ENCODE peak calls at places on chromosomes 11 and 22, in four cellular contexts. One of them, this sample, is unnamed.

GRCh38 chr11:70669871-70670683 is 271.7 kb downstream of the CTTN start:
- DNase-seq in adrenal gland: no peak
- DNase-seq in endothelial cell of umbilical vein: no peak
- DNase-seq in psoas muscle: no peak
- DNase-seq in this sample: no peak

GRCh38 chr11:61974766-61975631 is 7.6 kb upstream of the FTH1 start:
- DNase-seq in psoas muscle: no peak
- DNase-seq in endothelial cell of umbilical vein: peak; percentile 72
- DNase-seq in adrenal gland: no peak
- DNase-seq in this sample: no peak

GRCh38 chr11:28049338-28050216 is 58.4 kb downstream of the KIF18A start:
- DNase-seq in psoas muscle: no peak
- DNase-seq in adrenal gland: no peak
- DNase-seq in endothelial cell of umbilical vein: peak; percentile 74
- DNase-seq in this sample: no peak

GRCh38 chr22:25202290-25202921 is 2.7 kb downstream of the CRYBB3 start:
- DNase-seq in adrenal gland: peak; percentile 49
- DNase-seq in endothelial cell of umbilical vein: peak; percentile 69
- DNase-seq in psoas muscle: peak; percentile 48
- DNase-seq in this sample: peak; percentile 56

GRCh38 chr22:46976598-46976997 is 214.1 kb downstream of the TBC1D22A start:
- DNase-seq in psoas muscle: no peak
- DNase-seq in endothelial cell of umbilical vein: no peak
- DNase-seq in adrenal gland: no peak
- DNase-seq in this sample: no peak

GRCh38 chr11:118264568-118265470 is 722 bp upstream of the MPZL2 start:
- DNase-seq in endothelial cell of umbilical vein: peak; percentile 44
- DNase-seq in adrenal gland: no peak
- DNase-seq in psoas muscle: no peak
- DNase-seq in this sample: no peak

GRCh38 chr22:36425977-36426523 is 38.3 kb upstream of the MYH9 start:
- DNase-seq in psoas muscle: peak; percentile 43
- DNase-seq in adrenal gland: peak; percentile 60
- DNase-seq in endothelial cell of umbilical vein: no peak
- DNase-seq in this sample: no peak

GRCh38 chr11:124481365-124482323 is 36.1 kb upstream of the OR8B8 start:
- DNase-seq in endothelial cell of umbilical vein: peak; percentile 27
- DNase-seq in psoas muscle: no peak
- DNase-seq in adrenal gland: peak; percentile 23
- DNase-seq in this sample: peak; percentile 8

GRCh38 chr11:8800498-8801110 is 110.4 kb upstream of the AKIP1 start:
- DNase-seq in endothelial cell of umbilical vein: no peak
- DNase-seq in adrenal gland: peak; percentile 42
- DNase-seq in psoas muscle: no peak
- DNase-seq in this sample: no peak

GRCh38 chr11:26420331-26420730 is 88.4 kb downstream of the ANO3 start:
- DNase-seq in adrenal gland: no peak
- DNase-seq in psoas muscle: no peak
- DNase-seq in endothelial cell of umbilical vein: no peak
- DNase-seq in this sample: no peak

GRCh38 chr11:28257761-28258160 is 149.6 kb downstream of the METTL15 start:
- DNase-seq in psoas muscle: no peak
- DNase-seq in endothelial cell of umbilical vein: no peak
- DNase-seq in adrenal gland: no peak
- DNase-seq in this sample: no peak

GRCh38 chr11:65663634-65664200 is 1.0 kb upstream of the RELA start:
- DNase-seq in endothelial cell of umbilical vein: peak; percentile 63
- DNase-seq in psoas muscle: peak; percentile 67
- DNase-seq in adrenal gland: peak; percentile 58
- DNase-seq in this sample: peak; percentile 31

GRCh38 chr22:35102663-35103062 is 36.7 kb downstream of the ISX start:
- DNase-seq in endothelial cell of umbilical vein: no peak
- DNase-seq in adrenal gland: no peak
- DNase-seq in psoas muscle: no peak
- DNase-seq in this sample: peak; percentile 12

GRCh38 chr22:32380991-32381390 is 23.3 kb downstream of the RFPL3 start:
- DNase-seq in psoas muscle: no peak
- DNase-seq in adrenal gland: no peak
- DNase-seq in endothelial cell of umbilical vein: peak; percentile 6
- DNase-seq in this sample: no peak

DNA sequence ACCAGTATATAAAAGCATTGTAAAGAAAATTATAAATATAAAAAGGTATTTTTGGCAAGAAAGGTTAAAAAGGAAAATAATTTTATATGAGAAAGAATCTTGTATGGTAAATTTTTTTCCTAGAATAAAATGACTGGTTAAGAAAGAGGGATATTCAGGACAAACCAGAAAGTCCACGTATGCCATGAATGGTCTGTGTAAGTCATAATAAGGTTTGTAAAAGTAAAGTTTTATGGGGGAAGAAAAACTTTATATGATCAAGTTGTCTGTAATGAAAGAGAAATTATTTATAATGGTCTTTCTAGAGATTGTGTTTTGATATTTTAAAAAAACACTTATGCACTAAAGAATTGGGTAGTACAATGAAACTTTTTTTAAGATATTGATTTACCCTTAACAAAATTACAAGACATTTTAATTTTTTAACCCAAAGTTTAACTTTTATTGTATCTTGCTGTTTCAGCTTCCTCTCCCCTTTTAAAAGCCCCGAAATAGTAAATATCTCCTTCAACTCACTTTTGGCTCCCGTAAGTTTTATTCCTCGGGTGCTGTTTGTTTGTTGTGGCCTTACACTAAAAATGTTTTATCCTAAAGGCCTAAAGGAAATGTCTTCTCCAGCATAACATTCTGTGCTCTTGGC is 47.7 kb downstream of the AMOTL1 start:
- DNase-seq in endothelial cell of umbilical vein: no peak
- DNase-seq in psoas muscle: no peak
- DNase-seq in adrenal gland: no peak
- DNase-seq in this sample: peak; percentile 20
- H3K9me3 ChIP-seq in endothelial cell of umbilical vein: no peaks in the 10 kb centered on the region
- H3K9me3 ChIP-seq in psoas muscle: no peaks in the 10 kb centered on the region
- H3K9me3 ChIP-seq in adrenal gland: no peaks in the 10 kb centered on the region
- H3K9me3 ChIP-seq in this sample: peaks cover 13% of the 10 kb centered on the region

DNA sequence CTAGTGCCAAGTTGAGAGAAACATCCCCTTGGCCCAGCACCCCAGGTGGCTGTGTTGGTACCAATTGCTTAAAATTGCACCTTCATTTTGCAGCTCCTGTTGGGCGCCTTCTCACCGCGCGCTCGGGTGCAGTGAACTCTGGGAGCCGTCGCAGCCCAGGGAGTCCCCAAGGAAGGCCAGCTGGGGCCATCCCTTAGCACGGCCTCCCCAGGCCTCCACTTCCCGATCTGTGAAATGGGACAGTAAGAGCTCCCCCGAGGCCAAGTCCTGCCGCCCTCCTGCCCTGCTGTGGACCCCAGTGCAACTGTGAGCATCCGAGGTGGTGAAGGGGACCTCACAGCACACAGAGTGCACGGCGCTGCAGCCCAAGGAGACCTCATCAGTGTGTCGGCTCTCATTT is 1234.1 kb downstream of the BRD1 start:
- DNase-seq in psoas muscle: no peak
- DNase-seq in endothelial cell of umbilical vein: no peak
- DNase-seq in adrenal gland: no peak
- DNase-seq in this sample: no peak
- H3K9me3 ChIP-seq in psoas muscle: no peaks in the 10 kb centered on the region
- H3K9me3 ChIP-seq in endothelial cell of umbilical vein: peaks cover 2% of the 10 kb centered on the region
- H3K9me3 ChIP-seq in adrenal gland: no peaks in the 10 kb centered on the region
- H3K9me3 ChIP-seq in this sample: no peaks in the 10 kb centered on the region

GRCh38 chr11:106305458-106305857 is 228.0 kb downstream of the AASDHPPT start:
- DNase-seq in adrenal gland: no peak
- DNase-seq in psoas muscle: no peak
- DNase-seq in endothelial cell of umbilical vein: no peak
- DNase-seq in this sample: no peak

GRCh38 chr11:106309070-106309684 is 231.7 kb downstream of the AASDHPPT start:
- DNase-seq in endothelial cell of umbilical vein: no peak
- DNase-seq in psoas muscle: no peak
- DNase-seq in adrenal gland: no peak
- DNase-seq in this sample: no peak

GRCh38 chr11:106302416-106302815 is 225.0 kb downstream of the AASDHPPT start:
- DNase-seq in endothelial cell of umbilical vein: no peak
- DNase-seq in psoas muscle: no peak
- DNase-seq in adrenal gland: no peak
- DNase-seq in this sample: peak; percentile 1

GRCh38 chr11:106306942-106307341 is 229.5 kb downstream of the AASDHPPT start:
- DNase-seq in endothelial cell of umbilical vein: no peak
- DNase-seq in adrenal gland: no peak
- DNase-seq in psoas muscle: no peak
- DNase-seq in this sample: no peak

GRCh38 chr11:106304274-106304673 is 226.8 kb downstream of the AASDHPPT start:
- DNase-seq in psoas muscle: no peak
- DNase-seq in endothelial cell of umbilical vein: no peak
- DNase-seq in adrenal gland: no peak
- DNase-seq in this sample: no peak
- H3K9me3 ChIP-seq in psoas muscle: no peaks in the 10 kb centered on the region
- H3K9me3 ChIP-seq in endothelial cell of umbilical vein: no peaks in the 10 kb centered on the region
- H3K9me3 ChIP-seq in adrenal gland: no peaks in the 10 kb centered on the region
- H3K9me3 ChIP-seq in this sample: no peaks in the 10 kb centered on the region

GRCh38 chr22:48431014-48431413 is 1396.7 kb downstream of the BRD1 start:
- DNase-seq in adrenal gland: no peak
- DNase-seq in endothelial cell of umbilical vein: no peak
- DNase-seq in psoas muscle: no peak
- DNase-seq in this sample: no peak
- H3K9me3 ChIP-seq in adrenal gland: no peaks in the 10 kb centered on the region
- H3K9me3 ChIP-seq in endothelial cell of umbilical vein: peaks cover 15% of the 10 kb centered on the region
- H3K9me3 ChIP-seq in psoas muscle: no peaks in the 10 kb centered on the region
- H3K9me3 ChIP-seq in this sample: no peaks in the 10 kb centered on the region

GRCh38 chr11:762421-763072 is 14.7 kb downstream of the GATD1 start:
- DNase-seq in endothelial cell of umbilical vein: no peak
- DNase-seq in psoas muscle: no peak
- DNase-seq in adrenal gland: peak; percentile 73
- DNase-seq in this sample: peak; percentile 43
- H3K9me3 ChIP-seq in endothelial cell of umbilical vein: no peaks in the 10 kb centered on the region
- H3K9me3 ChIP-seq in psoas muscle: no peaks in the 10 kb centered on the region
- H3K9me3 ChIP-seq in adrenal gland: no peaks in the 10 kb centered on the region
- H3K9me3 ChIP-seq in this sample: no peaks in the 10 kb centered on the region